ENCODE peak calls at places on chromosome 22, in ten cellular contexts. Q is psoas muscle; E is choroid plexus epithelial cell; A is epithelial cell of prostate; M is NCI-H1417; Y is prostate gland; S is activated CD8-positive, alpha-beta T cell treated with anti-CD3 and anti-CD28 coated beads, Interleukin-2, amount 10 ng/mL, durations not matched to agents 7 days and 5 days; K is cardiac muscle cell; W is stimulated activated CD8-positive, alpha-beta memory T cell treated with anti-CD3 and anti-CD28 coated beads, Interleukin-2, amount 100 ng/mL, for 48 hours; H is CD4-positive, CD25-positive, alpha-beta regulatory T cell. I is an unnamed sample.

GRCh38 chr22:20246368-20247009 is 21.6 kb downstream of the RTN4R start:
- DNase-seq in Q (no peak), E (no peak), A (no peak), M (no peak), Y (no peak), S (no peak), K (no peak), W (no peak), H (no peak), I (no peak)

GRCh38 chr22:27241430-27242110 is 560.0 kb downstream of the MN1 start:
- DNase-seq in Q (no peak), E (no peak), A (no peak), M (no peak), Y (no peak), S (no peak), K (peak), W (no peak), H (no peak), I (peak)

GRCh38 chr22:36362819-36363377 is 24.9 kb downstream of the MYH9 start:
- DNase-seq in Q (no peak), E (no peak), A (no peak), M (no peak), Y (no peak), S (no peak), K (no peak), W (no peak), H (no peak), I (no peak)

GRCh38 chr22:45239378-45240136 is 1.1 kb downstream of the KIAA0930 start:
- DNase-seq in Q (no peak), E (no peak), A (no peak), M (no peak), Y (no peak), S (no peak), K (no peak), W (no peak), H (no peak), I (no peak)

GRCh38 chr22:31431950-31432349 is 32.5 kb downstream of the DRG1 start:
- DNase-seq in Q (no peak), E (no peak), A (no peak), M (no peak), Y (no peak), S (no peak), K (no peak), W (no peak), H (no peak), I (no peak)

GRCh38 chr22:46794067-46794466 is 31.6 kb downstream of the TBC1D22A start:
- DNase-seq in Q (no peak), E (no peak), A (no peak), M (no peak), Y (no peak), S (no peak), K (no peak), W (no peak), H (no peak), I (no peak)

GRCh38 chr22:33932997-33933396 is 12.7 kb upstream of the LARGE1 start:
- DNase-seq in Q (no peak), E (no peak), A (peak), M (no peak), Y (no peak), S (no peak), K (no peak), W (no peak), H (no peak), I (no peak)

GRCh38 chr22:22938672-22939536 is 51.3 kb downstream of the IGLL5 start:
- DNase-seq in Q (no peak), E (no peak), A (no peak), M (no peak), Y (no peak), S (no peak), K (no peak), W (no peak), H (no peak), I (no peak)

I was measured in islet precursor cell.